ENCODE peak calls at places on chromosomes 16 and 17, in nine cellular contexts. Z is mucosa of descending colon, E is ELR, S is left cardiac atrium, R is NCI-H2029, J is GDM1, L is dermis blood vessel endothelial cell, Q is choroid plexus epithelial cell, X is nucleus accumbens. A is an unnamed sample.
A peak's percentile ranks its signal among the peaks of the same experiment; 100 is the strongest.

GRCh38 chr16:51971184-51971583 is 575.8 kb downstream of the TOX3 start:
- DNase-seq in Z (no peak), E (peak; percentile 46), S (no peak), R (no peak), J (no peak), L (peak; percentile 19), Q (peak; percentile 61), X (no peak), A (no peak)

GRCh38 chr17:13398091-13398490 is 203.6 kb downstream of the HS3ST3A1 start:
- DNase-seq in Z (no peak), E (no peak), S (no peak), R (no peak), J (no peak), L (no peak), Q (no peak), X (no peak), A (no peak)

GRCh38 chr16:88437367-88437964 is 15.6 kb upstream of the ZFPM1 start:
- DNase-seq in Z (peak; percentile 62), E (peak; percentile 52), S (no peak), R (no peak), J (no peak), L (peak; percentile 66), Q (no peak), X (no peak), A (peak; percentile 60)

GRCh38 chr17:79801156-79802038 is 4.5 kb upstream of the CBX8 start:
- DNase-seq in Z (peak; percentile 70), E (no peak), S (no peak), R (no peak), J (no peak), L (no peak), Q (peak; percentile 55), X (no peak), A (no peak)

GRCh38 chr17:72254808-72255449 is 134.1 kb downstream of the SOX9 start:
- DNase-seq in Z (no peak), E (peak; percentile 79), S (no peak), R (no peak), J (no peak), L (no peak), Q (no peak), X (no peak), A (peak; percentile 71)

GRCh38 chr16:85514295-85514600 is 98.9 kb upstream of the GSE1 start:
- DNase-seq in Z (peak; percentile 29), E (no peak), S (no peak), R (peak; percentile 60), J (no peak), L (no peak), Q (no peak), X (peak; percentile 51), A (no peak)

GRCh38 chr17:40962059-40962561 is 4.6 kb downstream of the KRT39 start:
- DNase-seq in Z (no peak), E (no peak), S (no peak), R (no peak), J (no peak), L (no peak), Q (no peak), X (no peak), A (no peak)

GRCh38 chr16:85159226-85159980 is 47.1 kb upstream of the CIBAR2 start:
- DNase-seq in Z (no peak), E (no peak), S (no peak), R (no peak), J (no peak), L (no peak), Q (no peak), X (no peak), A (no peak)

GRCh38 chr16:64356267-64356666 is 765.6 kb downstream of the CDH11 start:
- DNase-seq in Z (no peak), E (peak; percentile 57), S (no peak), R (no peak), J (no peak), L (no peak), Q (peak; percentile 93), X (no peak), A (no peak)

GRCh38 chr17:7122386-7122785 is 7.8 kb upstream of the ASGR2 start:
- DNase-seq in Z (no peak), E (no peak), S (no peak), R (no peak), J (no peak), L (peak; percentile 43), Q (peak; percentile 80), X (no peak), A (no peak)

GRCh38 chr16:73056911-73057310 is 9.0 kb upstream of the ZFHX3 start:
- DNase-seq in Z (no peak), E (no peak), S (no peak), R (no peak), J (no peak), L (no peak), Q (no peak), X (no peak), A (no peak)

GRCh38 chr17:34412965-34413441 is 50.0 kb upstream of the CCL1 start:
- DNase-seq in Z (no peak), E (no peak), S (no peak), R (no peak), J (no peak), L (peak; percentile 72), Q (peak; percentile 5), X (no peak), A (no peak)

GRCh38 chr17:73411330-73411747 is 99.5 kb upstream of the CDC42EP4 start:
- DNase-seq in Z (no peak), E (no peak), S (no peak), R (no peak), J (no peak), L (no peak), Q (no peak), X (no peak), A (no peak)

GRCh38 chr17:1031711-1032110 is 34.8 kb downstream of the TIMM22 start:
- DNase-seq in Z (peak; percentile 27), E (no peak), S (peak; percentile 74), R (no peak), J (no peak), L (no peak), Q (peak; percentile 59), X (peak; percentile 40), A (no peak)

GRCh38 chr16:21001262-21001661 is 100.7 kb downstream of the LYRM1 start:
- DNase-seq in Z (peak; percentile 62), E (peak; percentile 49), S (peak; percentile 23), R (no peak), J (peak; percentile 11), L (peak; percentile 49), Q (peak; percentile 33), X (no peak), A (peak; percentile 11)